ENCODE peak calls at places on chromosomes 3 and 15, in eight cellular contexts. I is NAMALWA; C is midbrain; M is stimulated activated CD4-positive, alpha-beta T cell treated with anti-CD3 and anti-CD28 coated beads, Interleukin-4, amount 100 ng/mL, for 1 hour; D is lower lobe of right lung; S is NT2/D1; K is ELF-1; O is DMS79 treated with DMSO at 0.1 percent for 48 hours. L is an unnamed sample.

GRCh38 chr3:159798951-159799350 is 189.7 kb upstream of the IL12A start:
- DNase-seq in I (no peak), D (no peak), K (no peak), S (no peak), O (no peak), C (no peak), M (no peak), L (peak)

GRCh38 chr3:140185375-140185774 is 250.4 kb downstream of the CLSTN2 start:
- DNase-seq in D (no peak), M (no peak), C (no peak), I (no peak), S (no peak), K (no peak), O (no peak), L (no peak)

GRCh38 chr3:69143605-69144004 is 21.2 kb upstream of the LMOD3 start:
- DNase-seq in O (no peak), M (no peak), I (no peak), C (no peak), D (no peak), S (no peak), K (no peak), L (no peak)

GRCh38 chr3:43755511-43756200 is 64.9 kb downstream of the ABHD5 start:
- DNase-seq in I (no peak), O (no peak), C (no peak), K (no peak), D (no peak), S (peak), M (no peak), L (no peak)

GRCh38 chr3:29202368-29202767 is 78.5 kb upstream of the RBMS3 start:
- DNase-seq in C (no peak), K (no peak), S (no peak), M (no peak), I (no peak), D (no peak), O (no peak), L (no peak)

GRCh38 chr3:127396473-127396872 is 108.6 kb upstream of the PRR20G start:
- DNase-seq in C (no peak), I (no peak), K (peak), S (peak), D (peak), O (no peak), M (no peak), L (no peak)

GRCh38 chr3:18734309-18734708 is 309.2 kb upstream of the SATB1 start:
- DNase-seq in O (no peak), C (no peak), S (no peak), M (no peak), K (no peak), D (no peak), I (no peak), L (no peak)

GRCh38 chr3:180177255-180177654 is 140.5 kb upstream of the PEX5L start:
- DNase-seq in S (no peak), D (no peak), M (no peak), C (no peak), I (no peak), O (no peak), K (no peak), L (no peak)

GRCh38 chr3:124269619-124270018 is 277.7 kb upstream of the ROPN1 start:
- DNase-seq in K (no peak), M (no peak), I (no peak), D (no peak), C (no peak), S (no peak), O (no peak), L (no peak)

GRCh38 chr3:124928333-124929202 is 6.0 kb downstream of the MUC13 start:
- DNase-seq in C (peak), D (no peak), S (peak), I (peak), M (peak), O (peak), K (peak), L (peak)

GRCh38 chr3:57421336-57421735 is 122.8 kb downstream of the DNAH12 start:
- DNase-seq in S (no peak), C (no peak), I (no peak), K (no peak), M (no peak), O (no peak), D (no peak), L (no peak)

GRCh38 chr3:177367783-177368182 is 170.5 kb upstream of the TBL1XR1 start:
- DNase-seq in O (no peak), I (no peak), S (no peak), D (no peak), K (no peak), M (no peak), C (no peak), L (no peak)

GRCh38 chr3:33046521-33046920 is 50.4 kb downstream of the GLB1 start:
- DNase-seq in I (no peak), D (no peak), K (no peak), M (no peak), O (no peak), S (no peak), C (no peak), L (no peak)

GRCh38 chr3:52429779-52430415 is 15.0 kb downstream of the SEMA3G start:
- DNase-seq in M (no peak), D (no peak), O (no peak), K (peak), S (no peak), C (no peak), I (no peak), L (no peak)

GRCh38 chr3:40623567-40623966 is 98.8 kb downstream of the ZNF621 start:
- DNase-seq in K (no peak), M (no peak), I (peak), C (no peak), S (no peak), O (no peak), D (no peak), L (no peak)

GRCh38 chr3:69879051-69879450 is 120.5 kb upstream of the SAMMSON start:
- DNase-seq in K (no peak), I (no peak), S (no peak), D (no peak), C (no peak), O (no peak), M (no peak), L (no peak)

GRCh38 chr15:54102704-54103103 is 124.5 kb downstream of the UNC13C start:
- DNase-seq in M (no peak), K (no peak), O (no peak), S (no peak), C (no peak), D (no peak), I (no peak), L (peak)

GRCh38 chr15:59549339-59549807 is 62.2 kb upstream of the GCNT3 start:
- DNase-seq in D (no peak), O (no peak), K (peak), M (no peak), C (no peak), I (no peak), S (peak), L (no peak)

GRCh38 chr3:77825045-77825827 is 785.3 kb downstream of the ROBO2 start:
- DNase-seq in K (peak), I (no peak), S (no peak), D (peak), M (no peak), C (no peak), O (no peak), L (no peak)

GRCh38 chr3:136105044-136105443 is 91.1 kb downstream of the MSL2 start:
- DNase-seq in O (no peak), D (no peak), M (no peak), S (no peak), K (no peak), I (peak), C (no peak), L (no peak)

GRCh38 chr15:39501366-39501765 is 79.5 kb upstream of the THBS1 start:
- DNase-seq in I (no peak), C (no peak), M (no peak), O (no peak), K (no peak), D (no peak), S (no peak), L (no peak)

GRCh38 chr15:51368751-51369450 is 27.4 kb downstream of the GLDN start:
- DNase-seq in O (no peak), K (no peak), M (no peak), I (no peak), D (no peak), S (no peak), C (no peak), L (no peak)

GRCh38 chr3:194806991-194807685 is 121.5 kb downstream of the FAM43A start:
- DNase-seq in S (no peak), M (no peak), D (no peak), C (no peak), K (no peak), I (no peak), O (no peak), L (no peak)

GRCh38 chr3:53715815-53716483 is 130.3 kb downstream of the CHDH start:
- DNase-seq in C (no peak), D (no peak), M (no peak), O (no peak), K (no peak), I (no peak), S (no peak), L (no peak)

GRCh38 chr3:194332858-194333211 is 18.3 kb downstream of the CPN2 start:
- DNase-seq in K (no peak), I (no peak), O (no peak), C (no peak), M (no peak), S (no peak), D (no peak), L (no peak)